ENCODE peak calls at places on chromosomes 6 and 20, in five cellular contexts. R is body of pancreas, A is cardiac muscle cell, T is nucleus accumbens, C is ureter. U is an unnamed sample.

GRCh38 chr20:53579581-53580375 is 13.9 kb downstream of the ZNF217 start:
- DNase-seq in R (peak; percentile 26), A (peak; percentile 88), T (no peak), C (no peak), U (peak; percentile 38)

GRCh38 chr6:105669232-105669631 is 266.4 kb upstream of the PREP start:
- DNase-seq in R (no peak), A (no peak), T (no peak), C (no peak), U (no peak)

GRCh38 chr6:111776236-111777189 is 96.7 kb downstream of the FYN start:
- DNase-seq in R (no peak), A (no peak), T (no peak), C (no peak), U (no peak)

GRCh38 chr20:4217349-4217761 is 202.0 kb upstream of the RNF24 start:
- DNase-seq in R (no peak), A (peak; percentile 9), T (no peak), C (no peak), U (peak; percentile 78)

GRCh38 chr6:87907521-87907920 is 140.1 kb upstream of the SPACA1 start:
- DNase-seq in R (no peak), A (peak; percentile 83), T (no peak), C (no peak), U (no peak)

GRCh38 chr6:17156112-17156921 is 54.5 kb downstream of the STMND1 start:
- DNase-seq in R (peak; percentile 84), A (peak; percentile 90), T (peak; percentile 60), C (peak; percentile 66), U (peak; percentile 76)

GRCh38 chr6:154580397-154581135 is 70.1 kb upstream of the CNKSR3 start:
- DNase-seq in R (no peak), A (no peak), T (no peak), C (no peak), U (no peak)

GRCh38 chr20:20843982-20844381 is 131.5 kb upstream of the RALGAPA2 start:
- DNase-seq in R (no peak), A (no peak), T (no peak), C (peak; percentile 51), U (no peak)

GRCh38 chr20:43243672-43244269 is 54.1 kb upstream of the PTPRT start:
- DNase-seq in R (peak; percentile 15), A (peak; percentile 3), T (peak; percentile 4), C (no peak), U (no peak)

GRCh38 chr20:41587523-41587922 is 30.7 kb downstream of the CHD6 start:
- DNase-seq in R (no peak), A (no peak), T (no peak), C (no peak), U (no peak)

GRCh38 chr6:89239338-89239737 is 22.2 kb upstream of the GABRR1 start:
- DNase-seq in R (no peak), A (peak; percentile 18), T (no peak), C (no peak), U (peak; percentile 22)

GRCh38 chr6:82893889-82894652 is 171.6 kb downstream of the UBE3D start:
- DNase-seq in R (no peak), A (no peak), T (no peak), C (no peak), U (no peak)

GRCh38 chr6:47376930-47377329 is 67.2 kb upstream of the TNFRSF21 start:
- DNase-seq in R (no peak), A (no peak), T (no peak), C (no peak), U (no peak)

GRCh38 chr6:82178084-82178758 is 69.3 kb downstream of the IBTK start:
- DNase-seq in R (no peak), A (peak; percentile 64), T (no peak), C (no peak), U (no peak)

GRCh38 chr20:59481082-59482018 is 123.0 kb upstream of the PHACTR3 start:
- DNase-seq in R (no peak), A (no peak), T (no peak), C (no peak), U (no peak)

GRCh38 chr6:170455335-170455979 is 97.7 kb downstream of the PSMB1 start:
- DNase-seq in R (no peak), A (no peak), T (no peak), C (no peak), U (no peak)

GRCh38 chr6:50030777-50031562 is 9.2 kb upstream of the DEFB110 start:
- DNase-seq in R (no peak), A (no peak), T (no peak), C (no peak), U (no peak)

GRCh38 chr20:60206259-60206658 is 248.0 kb downstream of the CDH26 start:
- DNase-seq in R (no peak), A (peak; percentile 8), T (no peak), C (no peak), U (no peak)

GRCh38 chr20:34708621-34709043 is 4.5 kb downstream of the TP53INP2 start:
- DNase-seq in R (peak; percentile 47), A (peak; percentile 48), T (peak; percentile 35), C (peak; percentile 68), U (peak; percentile 72)